ENCODE peak calls at places on chromosomes 13 and 19, in eight cellular contexts. G is T-helper 9 cell; M is mammary epithelial cell; F is NCI-H2081; E is HEK293T; L is AML-193; O is stimulated activated naive B cell treated with anti-CD40 and anti-IgM and Interleukin-4, amounts not matched to agents 10 μg/mL and 1 μg/mL and 100 μg/mL, for 72 hours; B is OCI-LY7. V is an unnamed sample.

GRCh38 chr13:60112771-60113170 is 51.0 kb downstream of the DIAPH3 start:
- DNase-seq in G (no peak), M (peak; percentile 34), F (no peak), E (no peak), L (no peak), O (no peak), B (no peak), V (no peak)

GRCh38 chr13:30615851-30616311 is 1.8 kb upstream of the USPL1 start:
- DNase-seq in G (no peak), M (peak; percentile 31), F (no peak), E (no peak), L (peak; percentile 33), O (no peak), B (peak; percentile 61), V (no peak)

GRCh38 chr13:61880576-61881283 is 465.1 kb upstream of the PCDH20 start:
- DNase-seq in G (no peak), M (no peak), F (no peak), E (peak; percentile 97), L (peak; percentile 48), O (no peak), B (peak; percentile 41), V (peak; percentile 2)

GRCh38 chr19:58497634-58498170 is 14.1 kb downstream of the SLC27A5 start:
- DNase-seq in G (no peak), M (no peak), F (no peak), E (no peak), L (no peak), O (no peak), B (no peak), V (no peak)

GRCh38 chr19:46489445-46490272 is 6.0 kb downstream of the PNMA8B start:
- DNase-seq in G (no peak), M (no peak), F (no peak), E (no peak), L (no peak), O (no peak), B (no peak), V (no peak)

GRCh38 chr19:49442354-49442753 is 1.0 kb upstream of the SLC17A7 start:
- DNase-seq in G (no peak), M (no peak), F (no peak), E (no peak), L (no peak), O (no peak), B (no peak), V (peak; percentile 63)

GRCh38 chr13:21676611-21677021 is 5.7 kb downstream of the FGF9 start:
- DNase-seq in G (no peak), M (no peak), F (peak; percentile 35), E (no peak), L (no peak), O (no peak), B (peak; percentile 45), V (no peak)

GRCh38 chr19:50980203-50980602 is 3.5 kb downstream of the KLK7 start:
- DNase-seq in G (no peak), M (no peak), F (no peak), E (no peak), L (no peak), O (no peak), B (no peak), V (no peak)

GRCh38 chr13:100130092-100130491 is 41.2 kb downstream of the PCCA start:
- DNase-seq in G (no peak), M (no peak), F (no peak), E (no peak), L (no peak), O (no peak), B (no peak), V (no peak)

GRCh38 chr13:35211949-35212348 is 264.5 kb downstream of the MAB21L1 start:
- DNase-seq in G (no peak), M (no peak), F (no peak), E (no peak), L (no peak), O (no peak), B (no peak), V (no peak)

GRCh38 chr13:39037410-39037879 is 444 bp downstream of the PROSER1 start:
- DNase-seq in G (no peak), M (no peak), F (no peak), E (peak; percentile 9), L (no peak), O (peak; percentile 6), B (no peak), V (no peak)

GRCh38 chr19:18479964-18480723 is 41.7 kb downstream of the ELL start:
- DNase-seq in G (no peak), M (no peak), F (no peak), E (no peak), L (no peak), O (no peak), B (no peak), V (peak; percentile 28)

GRCh38 chr19:38990949-38991697 is 15.6 kb upstream of the FBXO17 start:
- DNase-seq in G (no peak), M (no peak), F (no peak), E (no peak), L (no peak), O (no peak), B (no peak), V (no peak)

GRCh38 chr19:9128171-9128570 is 1.4 kb upstream of the OR7G3 start:
- DNase-seq in G (no peak), M (peak; percentile 57), F (no peak), E (no peak), L (no peak), O (no peak), B (no peak), V (no peak)

GRCh38 chr13:51501096-51501495 is 48.3 kb upstream of the INTS6 start:
- DNase-seq in G (no peak), M (no peak), F (no peak), E (no peak), L (no peak), O (no peak), B (no peak), V (no peak)

GRCh38 chr13:20359335-20359734 is 127.2 kb upstream of the GJB6 start:
- DNase-seq in G (no peak), M (peak; percentile 99), F (no peak), E (no peak), L (no peak), O (no peak), B (no peak), V (no peak)

V was measured in NCI-H1694.